ENCODE peak calls at places on chromosome 1, in five cellular contexts. U, Z, D, Q and C are unnamed samples.

GRCh38 chr1:228150458-228151169 is 884 bp downstream of the GJC2 start:
- DNase-seq in U (peak; percentile 77), Z (peak; percentile 55), D (peak; percentile 94), Q (peak; percentile 36), C (peak; percentile 61)

GRCh38 chr1:94322696-94323095 is 85.3 kb upstream of the ARHGAP29 start:
- DNase-seq in U (no peak), Z (peak; percentile 91), D (peak; percentile 62), Q (no peak), C (no peak)

GRCh38 chr1:192235127-192235526 is 76.9 kb downstream of the RGS18 start:
- DNase-seq in U (no peak), Z (no peak), D (no peak), Q (no peak), C (no peak)

GRCh38 chr1:30906631-30907389 is 1.7 kb downstream of the SDC3 start:
- DNase-seq in U (no peak), Z (no peak), D (no peak), Q (no peak), C (no peak)

GRCh38 chr1:28955930-28956552 is 41.7 kb downstream of the EPB41 start:
- DNase-seq in U (no peak), Z (peak; percentile 9), D (peak; percentile 43), Q (no peak), C (no peak)

GRCh38 chr1:225880210-225880584 is 2.0 kb downstream of the TMEM63A start:
- DNase-seq in U (no peak), Z (no peak), D (no peak), Q (no peak), C (no peak)

GRCh38 chr1:162674018-162674608 is 41.8 kb downstream of the DDR2 start:
- DNase-seq in U (no peak), Z (peak; percentile 68), D (peak; percentile 79), Q (no peak), C (peak; percentile 34)

GRCh38 chr1:28354121-28354520 is 15.4 kb upstream of the PHACTR4 start:
- DNase-seq in U (no peak), Z (peak; percentile 87), D (peak; percentile 63), Q (no peak), C (peak; percentile 75)

GRCh38 chr1:91742848-91743292 is 143.1 kb downstream of the TGFBR3 start:
- DNase-seq in U (no peak), Z (peak; percentile 80), D (peak; percentile 81), Q (no peak), C (no peak)

GRCh38 chr1:231395051-231395995 is 26.8 kb downstream of the EGLN1 start:
- DNase-seq in U (peak; percentile 57), Z (peak; percentile 97), D (peak; percentile 98), Q (no peak), C (peak; percentile 95)

GRCh38 chr1:201395936-201396335 is 3.2 kb downstream of the LAD1 start:
- DNase-seq in U (no peak), Z (no peak), D (no peak), Q (no peak), C (no peak)

GRCh38 chr1:87478231-87478630 is 149.6 kb downstream of the LMO4 start:
- DNase-seq in U (no peak), Z (peak; percentile 7), D (peak; percentile 23), Q (no peak), C (no peak)

GRCh38 chr1:33326690-33327300 is 5.9 kb upstream of the A3GALT2 start:
- DNase-seq in U (no peak), Z (no peak), D (no peak), Q (no peak), C (no peak)

GRCh38 chr1:64766385-64766784 is 21.5 kb downstream of the RAVER2 start:
- DNase-seq in U (no peak), Z (no peak), D (no peak), Q (no peak), C (no peak)

GRCh38 chr1:25028910-25029599 is 99.0 kb upstream of the RUNX3 start:
- DNase-seq in U (no peak), Z (no peak), D (no peak), Q (no peak), C (no peak)

GRCh38 chr1:116330846-116331245 is 42.2 kb upstream of the ATP1A1 start:
- DNase-seq in U (no peak), Z (no peak), D (no peak), Q (no peak), C (no peak)

GRCh38 chr1:41613646-41614592 is 129.4 kb upstream of the EDN2 start:
- DNase-seq in U (peak; percentile 32), Z (peak; percentile 85), D (peak; percentile 75), Q (peak; percentile 39), C (peak; percentile 43)

GRCh38 chr1:179576509-179576908 is 761 bp upstream of the NPHS2 start:
- DNase-seq in U (no peak), Z (no peak), D (no peak), Q (no peak), C (no peak)

GRCh38 chr1:212710566-212710965 is 10.9 kb upstream of the BATF3 start:
- DNase-seq in U (no peak), Z (no peak), D (no peak), Q (no peak), C (no peak)

GRCh38 chr1:211738709-211739301 is 63.4 kb upstream of the NEK2 start:
- DNase-seq in U (no peak), Z (no peak), D (no peak), Q (no peak), C (no peak)

GRCh38 chr1:213996320-213997022 is 8.7 kb downstream of the PROX1 start:
- DNase-seq in U (no peak), Z (peak; percentile 13), D (peak; percentile 17), Q (no peak), C (no peak)

GRCh38 chr1:15956150-15956549 is 19.8 kb downstream of the ZBTB17 start:
- DNase-seq in U (no peak), Z (peak; percentile 63), D (peak; percentile 43), Q (no peak), C (peak; percentile 60)

GRCh38 chr1:8284167-8284566 is 33.7 kb upstream of the SLC45A1 start:
- DNase-seq in U (no peak), Z (peak; percentile 69), D (peak; percentile 62), Q (no peak), C (peak; percentile 30)

GRCh38 chr1:43056981-43057391 is 98.3 kb upstream of the SLC2A1 start:
- DNase-seq in U (no peak), Z (peak; percentile 27), D (peak; percentile 21), Q (no peak), C (peak; percentile 28)

GRCh38 chr1:96464991-96465875 is 256.4 kb upstream of the PTBP2 start:
- DNase-seq in U (peak; percentile 12), Z (peak; percentile 40), D (peak; percentile 46), Q (no peak), C (no peak)

GRCh38 chr1:76239470-76239918 is 164.9 kb downstream of the ST6GALNAC3 start:
- DNase-seq in U (no peak), Z (no peak), D (no peak), Q (no peak), C (no peak)

GRCh38 chr1:108896160-108897150 is 19.7 kb downstream of the GPSM2 start:
- DNase-seq in U (no peak), Z (no peak), D (peak; percentile 28), Q (no peak), C (peak; percentile 69)

GRCh38 chr1:225777058-225777582 is 506 bp upstream of the SRP9 start:
- DNase-seq in U (no peak), Z (no peak), D (no peak), Q (no peak), C (no peak)

GRCh38 chr1:920506-920905 is 3.2 kb upstream of the SAMD11 start:
- DNase-seq in U (no peak), Z (no peak), D (no peak), Q (peak; percentile 26), C (no peak)

GRCh38 chr1:920008-920407 is 3.7 kb upstream of the SAMD11 start:
- DNase-seq in U (no peak), Z (no peak), D (no peak), Q (peak; percentile 22), C (no peak)

GRCh38 chr1:919271-919872 is 4.4 kb upstream of the SAMD11 start:
- DNase-seq in U (no peak), Z (no peak), D (no peak), Q (peak; percentile 27), C (no peak)

GRCh38 chr1:923131-923990 is at the start of gene SAMD11:
- DNase-seq in U (peak; percentile 61), Z (peak; percentile 78), D (peak; percentile 69), Q (peak; percentile 87), C (peak; percentile 74)

DNA sequence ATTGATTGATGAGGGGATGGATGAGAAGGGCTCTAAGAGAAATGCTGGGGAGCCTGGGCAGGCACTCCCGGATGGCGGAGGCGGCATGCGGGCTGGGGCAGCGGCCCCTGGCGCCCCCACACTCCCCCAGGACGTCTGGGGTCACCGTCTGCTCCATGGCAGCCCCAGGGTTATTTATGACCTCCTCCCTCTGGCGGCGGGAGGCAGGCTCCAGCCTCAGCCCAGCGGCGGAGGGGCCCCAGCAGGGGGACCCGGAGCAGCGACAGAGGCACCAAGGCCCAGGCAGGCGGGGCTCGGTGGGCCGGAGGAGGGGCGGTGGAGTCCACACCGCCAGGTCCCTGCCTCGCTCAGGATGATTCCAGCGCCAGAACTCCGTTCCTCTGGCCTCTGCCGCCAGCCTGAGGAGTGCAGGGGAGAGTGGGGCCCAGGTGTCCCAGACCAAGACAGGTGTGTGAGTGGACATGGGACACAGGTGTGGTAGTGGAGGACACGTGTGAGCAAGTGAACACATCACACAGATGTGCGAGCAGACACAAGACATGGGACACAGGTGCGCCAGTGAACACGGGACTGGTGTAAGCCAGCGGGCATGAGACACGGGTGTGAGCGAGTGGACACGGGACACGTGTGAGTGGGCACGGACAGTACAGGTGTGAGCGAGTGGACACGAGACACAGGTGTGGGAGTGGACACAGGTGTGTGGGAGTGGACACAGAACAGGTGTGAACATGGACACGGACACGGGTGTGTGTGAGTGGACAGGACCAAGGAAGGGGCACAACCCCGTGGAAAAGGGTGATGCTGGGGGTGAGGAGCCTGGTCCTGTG is 2.5 kb upstream of the SAMD11 start:
- DNase-seq in U (peak; percentile 29), Z (peak; percentile 70), D (peak; percentile 68), Q (peak; percentile 90), C (peak; percentile 60)
- TF ChIP-seq CTCF in U (peak; percentile 48), Z (peak; percentile 56), D (no peak), Q (peak; percentile 52), C (peak; percentile 77)

GRCh38 chr1:82565146-82565545 is 764.4 kb downstream of the ADGRL2 start:
- DNase-seq in U (peak; percentile 28), Z (peak; percentile 87), D (peak; percentile 79), Q (no peak), C (peak; percentile 31)
- TF ChIP-seq CTCF in U (peak; percentile 40), Z (peak; percentile 44), D (peak; percentile 36), Q (no peak), C (no peak)

DNA sequence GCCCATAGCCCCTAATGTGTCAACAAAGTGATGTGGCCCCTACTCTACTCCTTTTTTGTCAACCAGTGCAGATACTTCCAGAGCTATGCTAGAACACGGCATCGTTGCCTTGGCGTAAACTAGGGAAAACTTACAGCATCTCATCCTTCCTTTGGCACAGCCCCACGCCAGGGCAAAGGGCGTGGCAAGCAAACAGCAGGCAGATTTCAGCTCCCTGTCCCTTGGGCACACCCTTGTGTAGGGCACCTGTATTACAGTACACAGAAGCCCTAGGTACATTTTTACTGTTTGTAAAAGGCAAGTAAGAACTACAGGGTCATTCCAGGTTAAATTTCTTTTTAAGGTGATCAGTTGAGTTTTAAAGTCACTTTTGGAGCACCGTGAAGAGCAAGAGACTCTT is 29.3 kb downstream of the PRDX6 start:
- DNase-seq in U (no peak), Z (no peak), D (no peak), Q (no peak), C (no peak)
- TF ChIP-seq CTCF in U (no peak), Z (no peak), D (no peak), Q (peak; percentile 8), C (peak; percentile 48)

DNA sequence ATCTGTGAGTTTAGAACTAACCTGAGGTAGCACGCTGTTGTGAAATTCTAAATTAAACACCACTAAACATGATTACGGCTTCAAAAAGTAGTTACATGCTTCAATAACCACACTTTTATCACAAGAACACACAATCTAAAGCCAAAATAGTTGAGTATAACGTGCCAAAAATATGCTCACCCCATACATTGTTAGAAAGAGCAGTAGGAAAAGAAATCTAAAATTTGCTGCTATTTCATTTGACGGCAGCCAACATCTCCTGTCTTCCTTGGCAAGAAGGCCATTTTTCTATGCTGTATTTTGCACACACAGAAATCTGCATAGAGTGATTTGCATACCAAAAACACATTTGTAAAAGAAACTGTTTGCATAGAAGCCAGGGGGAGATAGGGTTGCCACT is 42.9 kb upstream of the DMRTB1 start:
- DNase-seq in U (no peak), Z (no peak), D (no peak), Q (no peak), C (no peak)
- TF ChIP-seq CTCF in U (no peak), Z (no peak), D (no peak), Q (no peak), C (no peak)